ENCODE peak calls at places on chromosomes 7 and 10, in nine cellular contexts. S, A, E, C, Q, M, P, V and F are unnamed samples.

GRCh38 chr10:63767512-63767911 is 246.3 kb downstream of the REEP3 start:
- DNase-seq in S (no peak), A (no peak), E (peak), C (peak), Q (peak), M (no peak), P (no peak), V (peak), F (no peak)

GRCh38 chr7:68776326-68776725 is 821.9 kb upstream of the AUTS2 start:
- DNase-seq in S (no peak), A (no peak), E (no peak), C (no peak), Q (no peak), M (peak), P (no peak), V (no peak), F (no peak)

GRCh38 chr7:2241580-2242540 is at the start of the genes MRM2 and NUDT1:
- DNase-seq in S (peak), A (peak), E (peak), C (peak), Q (peak), M (peak), P (peak), V (peak), F (peak)

GRCh38 chr7:118352854-118353453 is 128.4 kb downstream of the ANKRD7 start:
- DNase-seq in S (peak), A (no peak), E (no peak), C (peak), Q (peak), M (peak), P (peak), V (peak), F (no peak)

GRCh38 chr7:103937680-103938079 is 51.8 kb downstream of the RELN start:
- DNase-seq in S (no peak), A (no peak), E (no peak), C (no peak), Q (no peak), M (no peak), P (no peak), V (no peak), F (no peak)

GRCh38 chr7:158973941-158974785 is 117.8 kb downstream of the DYNC2I1 start:
- DNase-seq in S (no peak), A (no peak), E (no peak), C (no peak), Q (no peak), M (no peak), P (no peak), V (no peak), F (no peak)

GRCh38 chr10:31593124-31593523 is 274.1 kb downstream of the ZEB1 start:
- DNase-seq in S (no peak), A (no peak), E (no peak), C (no peak), Q (no peak), M (no peak), P (no peak), V (no peak), F (no peak)

GRCh38 chr7:65910237-65910636 is 37.4 kb downstream of the VKORC1L1 start:
- DNase-seq in S (no peak), A (no peak), E (no peak), C (no peak), Q (peak), M (no peak), P (no peak), V (no peak), F (no peak)

GRCh38 chr7:36895112-36895511 is 170.8 kb upstream of the AOAH start:
- DNase-seq in S (no peak), A (no peak), E (no peak), C (peak), Q (peak), M (peak), P (no peak), V (peak), F (no peak)

GRCh38 chr7:99109108-99110051 is 34.5 kb downstream of the SMURF1 start:
- DNase-seq in S (no peak), A (no peak), E (peak), C (no peak), Q (no peak), M (no peak), P (no peak), V (peak), F (no peak)

GRCh38 chr7:95725170-95725569 is 47.2 kb upstream of the DYNC1I1 start:
- DNase-seq in S (no peak), A (no peak), E (no peak), C (no peak), Q (no peak), M (no peak), P (no peak), V (no peak), F (no peak)

GRCh38 chr10:79454259-79454658 is 8.8 kb upstream of the ZCCHC24 start:
- DNase-seq in S (no peak), A (no peak), E (no peak), C (peak), Q (peak), M (no peak), P (no peak), V (peak), F (no peak)

GRCh38 chr7:39434012-39434411 is 132.2 kb upstream of the YAE1 start:
- DNase-seq in S (no peak), A (no peak), E (no peak), C (no peak), Q (no peak), M (no peak), P (no peak), V (no peak), F (no peak)

GRCh38 chr10:73893386-73893785 is 17.5 kb upstream of the PLAU start:
- DNase-seq in S (no peak), A (peak), E (no peak), C (no peak), Q (no peak), M (no peak), P (no peak), V (no peak), F (no peak)

GRCh38 chr10:8508882-8509281 is 454.4 kb downstream of the GATA3 start:
- DNase-seq in S (no peak), A (no peak), E (no peak), C (no peak), Q (no peak), M (no peak), P (no peak), V (no peak), F (no peak)

GRCh38 chr7:133282094-133282493 is 29.2 kb downstream of the EXOC4 start:
- DNase-seq in S (no peak), A (no peak), E (no peak), C (no peak), Q (no peak), M (no peak), P (no peak), V (no peak), F (no peak)

GRCh38 chr10:94027197-94027596 is 33.5 kb downstream of the PLCE1 start:
- DNase-seq in S (no peak), A (no peak), E (peak), C (no peak), Q (peak), M (no peak), P (no peak), V (no peak), F (no peak)

GRCh38 chr10:127715782-127716378 is 21.1 kb upstream of the FOXI2 start:
- DNase-seq in S (peak), A (no peak), E (no peak), C (no peak), Q (peak), M (no peak), P (peak), V (peak), F (no peak)

GRCh38 chr7:194996-195829 is 2.8 kb downstream of the FAM20C start:
- DNase-seq in S (no peak), A (no peak), E (no peak), C (no peak), Q (peak), M (no peak), P (no peak), V (no peak), F (no peak)

GRCh38 chr10:58360412-58361004 is 24.7 kb upstream of the TFAM start:
- DNase-seq in S (no peak), A (no peak), E (no peak), C (peak), Q (no peak), M (no peak), P (no peak), V (no peak), F (no peak)

GRCh38 chr7:48101880-48102448 is 12.9 kb downstream of the UPP1 start:
- DNase-seq in S (no peak), A (no peak), E (no peak), C (no peak), Q (no peak), M (no peak), P (no peak), V (no peak), F (no peak)

GRCh38 chr7:80703272-80703671 is 64.8 kb downstream of the CD36 start:
- DNase-seq in S (no peak), A (no peak), E (peak), C (no peak), Q (no peak), M (no peak), P (no peak), V (no peak), F (no peak)

GRCh38 chr10:24951201-24952145 is 933 bp downstream of the PRTFDC1 start:
- DNase-seq in S (no peak), A (peak), E (no peak), C (no peak), Q (peak), M (peak), P (no peak), V (peak), F (peak)

GRCh38 chr10:24949616-24950015 is 2.8 kb downstream of the PRTFDC1 start:
- DNase-seq in S (no peak), A (no peak), E (no peak), C (no peak), Q (peak), M (no peak), P (no peak), V (no peak), F (no peak)

GRCh38 chr10:24950439-24950838 is 2.0 kb downstream of the PRTFDC1 start:
- DNase-seq in S (no peak), A (no peak), E (no peak), C (no peak), Q (no peak), M (no peak), P (no peak), V (no peak), F (no peak)

GRCh38 chr10:24944512-24945255 is 7.7 kb downstream of the PRTFDC1 start:
- DNase-seq in S (no peak), A (peak), E (peak), C (peak), Q (peak), M (peak), P (peak), V (peak), F (no peak)

DNA sequence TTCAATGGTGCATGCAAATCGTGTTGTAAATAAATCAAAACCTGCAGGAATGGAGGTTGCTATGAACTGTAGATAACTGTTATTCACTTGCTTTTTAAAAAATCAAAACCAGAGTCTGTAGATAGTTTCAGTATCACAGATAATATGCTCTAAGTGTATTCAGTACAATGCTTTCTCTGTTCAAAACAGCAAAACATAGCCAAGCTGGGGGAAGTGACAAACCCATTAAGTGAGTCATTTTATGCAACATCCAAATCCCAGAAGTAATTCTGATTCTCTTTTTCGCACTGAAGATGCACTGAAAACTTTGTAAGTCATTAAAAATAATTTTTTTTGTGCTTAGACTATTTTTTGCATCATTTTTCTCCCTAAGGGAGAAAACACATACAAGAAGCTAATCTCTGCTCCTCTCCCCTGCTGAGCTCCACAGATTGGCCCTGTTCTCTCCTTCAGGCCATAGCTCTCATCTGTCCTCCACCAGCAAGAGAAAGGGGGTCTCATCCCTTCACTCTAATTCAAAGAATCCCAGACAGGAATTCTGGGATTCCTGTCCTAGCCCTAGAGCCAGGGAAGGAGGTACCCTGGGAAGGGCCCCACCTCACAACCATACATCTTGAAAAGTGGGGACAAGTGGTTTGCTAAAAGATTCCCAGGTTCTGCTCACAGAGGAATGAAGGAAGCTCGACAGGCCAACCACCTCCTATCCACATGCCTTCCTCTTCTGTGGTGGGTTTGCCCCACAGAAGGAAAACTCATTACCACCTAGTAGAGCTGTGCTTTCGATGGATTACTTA is 4.9 kb downstream of the PRTFDC1 start:
- DNase-seq in S (no peak), A (no peak), E (peak), C (peak), Q (peak), M (no peak), P (no peak), V (peak), F (no peak)
- H3K27ac ChIP-seq in S (no peak), A (no peak), E (no peak), C (peak), Q (no peak), M (no peak), P (no peak), V (no peak), F (peak)

GRCh38 chr7:92266415-92267241 is 20.9 kb downstream of the ANKIB1 start:
- DNase-seq in S (no peak), A (no peak), E (peak), C (peak), Q (no peak), M (no peak), P (no peak), V (no peak), F (no peak)
- H3K27ac ChIP-seq in S (no peak), A (no peak), E (no peak), C (no peak), Q (no peak), M (no peak), P (no peak), V (no peak), F (no peak)

DNA sequence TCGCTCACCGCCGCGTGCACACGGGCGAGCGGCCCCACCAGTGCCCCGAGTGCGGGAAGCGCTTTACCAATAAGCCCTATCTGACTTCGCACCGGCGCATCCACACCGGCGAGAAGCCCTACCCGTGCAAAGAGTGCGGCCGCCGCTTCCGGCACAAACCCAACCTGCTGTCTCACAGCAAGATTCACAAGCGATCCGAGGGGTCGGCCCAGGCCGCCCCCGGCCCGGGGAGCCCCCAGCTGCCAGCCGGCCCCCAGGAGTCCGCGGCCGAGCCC is 3.3 kb downstream of the REPIN1 start:
- DNase-seq in S (no peak), A (no peak), E (no peak), C (no peak), Q (no peak), M (no peak), P (no peak), V (no peak), F (no peak)
- H3K27ac ChIP-seq in S (no peak), A (no peak), E (no peak), C (no peak), Q (peak), M (no peak), P (no peak), V (no peak), F (no peak)

DNA sequence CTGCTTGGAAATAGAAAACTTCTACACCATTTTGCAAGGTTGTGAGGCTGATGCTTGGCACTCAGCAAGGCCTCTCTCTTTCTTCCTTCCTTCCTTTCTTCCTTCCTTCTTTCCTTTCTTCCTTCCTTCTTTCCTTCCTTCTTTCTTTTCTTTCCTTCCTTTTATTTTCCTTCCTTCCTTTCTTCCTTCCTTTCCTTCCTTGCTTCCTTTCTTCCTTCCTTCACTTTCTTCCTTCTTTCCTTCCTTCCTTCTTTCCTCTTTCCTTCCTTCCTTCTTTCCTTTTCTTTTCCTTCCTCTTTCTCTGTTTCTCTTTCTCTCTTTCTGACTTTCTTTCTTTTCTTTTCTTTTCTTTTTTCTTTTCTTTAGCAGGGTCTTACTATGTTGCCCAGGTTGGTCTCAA is 460.4 kb downstream of the KCNMA1 start:
- DNase-seq in S (no peak), A (no peak), E (no peak), C (no peak), Q (no peak), M (no peak), P (no peak), V (no peak), F (no peak)
- H3K27ac ChIP-seq in S (no peak), A (no peak), E (no peak), C (no peak), Q (no peak), M (no peak), P (no peak), V (no peak), F (no peak)

GRCh38 chr10:129755075-129756020 is 208.7 kb downstream of the EBF3 start:
- DNase-seq in S (no peak), A (peak), E (no peak), C (no peak), Q (no peak), M (no peak), P (no peak), V (no peak), F (peak)

GRCh38 chr10:129758180-129758579 is 205.9 kb downstream of the EBF3 start:
- DNase-seq in S (no peak), A (peak), E (no peak), C (no peak), Q (no peak), M (no peak), P (no peak), V (no peak), F (no peak)

GRCh38 chr10:129758591-129759021 is 205.5 kb downstream of the EBF3 start:
- DNase-seq in S (no peak), A (no peak), E (no peak), C (no peak), Q (no peak), M (no peak), P (no peak), V (no peak), F (peak)

GRCh38 chr10:129759214-129760002 is 204.7 kb downstream of the EBF3 start:
- DNase-seq in S (no peak), A (peak), E (no peak), C (no peak), Q (no peak), M (no peak), P (no peak), V (no peak), F (peak)

GRCh38 chr10:129756912-129757861 is 206.9 kb downstream of the EBF3 start:
- DNase-seq in S (no peak), A (peak), E (no peak), C (peak), Q (peak), M (no peak), P (no peak), V (no peak), F (peak)
- H3K27ac ChIP-seq in S (no peak), A (no peak), E (no peak), C (no peak), Q (no peak), M (no peak), P (no peak), V (no peak), F (no peak)

GRCh38 chr10:49173848-49174247 is 14.3 kb downstream of the TMEM273 start:
- DNase-seq in S (no peak), A (no peak), E (no peak), C (no peak), Q (no peak), M (no peak), P (no peak), V (no peak), F (no peak)

GRCh38 chr10:49176310-49177268 is 11.6 kb downstream of the TMEM273 start:
- DNase-seq in S (no peak), A (no peak), E (no peak), C (no peak), Q (no peak), M (no peak), P (no peak), V (no peak), F (no peak)

GRCh38 chr10:49174926-49175500 is 13.2 kb downstream of the TMEM273 start:
- DNase-seq in S (no peak), A (no peak), E (no peak), C (no peak), Q (no peak), M (peak), P (no peak), V (no peak), F (no peak)

GRCh38 chr10:49174261-49174925 is 13.8 kb downstream of the TMEM273 start:
- DNase-seq in S (peak), A (no peak), E (no peak), C (no peak), Q (no peak), M (no peak), P (no peak), V (no peak), F (no peak)

GRCh38 chr10:49175587-49176309 is 12.4 kb downstream of the TMEM273 start:
- DNase-seq in S (no peak), A (no peak), E (no peak), C (no peak), Q (no peak), M (no peak), P (no peak), V (no peak), F (no peak)
- H3K27ac ChIP-seq in S (no peak), A (no peak), E (no peak), C (no peak), Q (no peak), M (no peak), P (no peak), V (no peak), F (no peak)